ENCODE peak calls at places on chromosomes 16 and 17, in ten cellular contexts. H, E, Z, O, M, W, I, X, Q and K are unnamed samples.

GRCh38 chr17:50651661-50652060 is 17.0 kb downstream of the ABCC3 start:
- DNase-seq in H (no peak), E (no peak), Z (no peak), O (no peak), M (no peak), W (no peak), I (no peak), X (no peak), Q (no peak), K (no peak)

GRCh38 chr17:55572599-55572998 is 61.3 kb upstream of the SMIM36 start:
- DNase-seq in H (no peak), E (no peak), Z (no peak), O (no peak), M (no peak), W (no peak), I (no peak), X (no peak), Q (no peak), K (no peak)

GRCh38 chr17:34252890-34253525 is 2.1 kb upstream of the CCL2 start:
- DNase-seq in H (no peak), E (no peak), Z (peak), O (no peak), M (no peak), W (no peak), I (no peak), X (no peak), Q (no peak), K (no peak)

GRCh38 chr16:89120921-89121351 is 27.3 kb downstream of the ACSF3 start:
- DNase-seq in H (peak), E (no peak), Z (no peak), O (no peak), M (peak), W (no peak), I (no peak), X (no peak), Q (no peak), K (no peak)

GRCh38 chr16:14105976-14106375 is 34.9 kb downstream of the MRTFB start:
- DNase-seq in H (no peak), E (no peak), Z (no peak), O (no peak), M (no peak), W (no peak), I (no peak), X (no peak), Q (no peak), K (no peak)

GRCh38 chr16:24550295-24550694 is 10.9 kb downstream of the RBBP6 start:
- DNase-seq in H (no peak), E (no peak), Z (no peak), O (no peak), M (no peak), W (no peak), I (no peak), X (no peak), Q (no peak), K (no peak)

GRCh38 chr17:56896968-56897359 is 16.9 kb downstream of the TRIM25 start:
- DNase-seq in H (no peak), E (no peak), Z (no peak), O (no peak), M (no peak), W (no peak), I (no peak), X (no peak), Q (no peak), K (no peak)

GRCh38 chr16:35713762-35714650 is 2254.6 kb downstream of the TP53TG3F start:
- DNase-seq in H (no peak), E (no peak), Z (no peak), O (no peak), M (no peak), W (no peak), I (no peak), X (no peak), Q (no peak), K (no peak)

GRCh38 chr17:44797809-44798208 is 32.3 kb downstream of the GJC1 start:
- DNase-seq in H (no peak), E (no peak), Z (peak), O (no peak), M (no peak), W (no peak), I (no peak), X (no peak), Q (no peak), K (no peak)

GRCh38 chr16:57038151-57038550 is 48.8 kb downstream of the NLRC5 start:
- DNase-seq in H (no peak), E (no peak), Z (peak), O (no peak), M (no peak), W (no peak), I (no peak), X (no peak), Q (no peak), K (no peak)

GRCh38 chr16:11401161-11402050 is 56.1 kb downstream of the RMI2 start:
- DNase-seq in H (peak), E (no peak), Z (no peak), O (no peak), M (peak), W (no peak), I (no peak), X (peak), Q (no peak), K (no peak)

GRCh38 chr17:44321246-44322120 is 3.1 kb downstream of the SLC25A39 start:
- DNase-seq in H (no peak), E (no peak), Z (no peak), O (no peak), M (no peak), W (no peak), I (no peak), X (no peak), Q (no peak), K (no peak)

GRCh38 chr16:58418026-58418425 is 25.8 kb downstream of the GINS3 start:
- DNase-seq in H (no peak), E (no peak), Z (no peak), O (no peak), M (no peak), W (no peak), I (no peak), X (no peak), Q (no peak), K (no peak)

DNA sequence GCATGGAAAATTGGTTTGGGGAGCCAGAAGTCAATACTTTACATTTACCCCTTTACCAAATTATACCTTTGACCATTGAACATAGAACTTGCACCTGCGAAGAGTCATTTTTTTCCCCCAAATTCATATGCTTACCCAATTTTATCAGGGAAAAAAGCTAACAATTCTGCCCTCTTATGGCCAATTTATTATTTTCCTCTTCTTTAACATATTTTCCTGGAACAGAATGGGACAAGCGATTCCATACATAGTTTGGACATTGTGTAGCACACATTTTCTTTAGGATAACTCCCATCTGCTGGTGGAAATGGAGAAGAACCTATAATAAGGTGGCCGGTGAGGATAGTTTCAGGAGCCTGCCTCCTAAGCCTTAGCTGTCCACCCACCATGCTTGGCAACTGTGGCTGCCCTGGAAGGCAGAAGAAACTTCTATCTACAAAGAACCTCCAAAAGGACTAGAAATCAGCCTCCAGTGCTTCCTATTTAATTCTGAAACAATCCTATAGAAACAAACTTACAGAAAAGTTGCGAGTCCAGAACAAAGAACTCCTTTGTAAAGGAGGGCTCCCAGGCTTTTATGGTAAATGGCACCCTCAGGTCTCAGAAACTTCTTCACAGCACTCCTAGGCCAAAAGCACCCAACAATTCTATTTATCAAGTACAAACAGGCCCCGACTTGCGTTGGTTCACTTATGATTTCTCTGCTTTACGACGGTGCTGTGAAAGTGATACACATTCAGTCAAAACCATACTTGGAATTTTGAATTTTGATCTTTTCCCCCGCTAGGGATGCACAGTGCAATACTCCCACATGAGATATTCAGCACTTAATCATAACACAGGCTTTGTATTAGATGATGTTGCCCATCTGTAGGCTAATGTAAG is 64.1 kb upstream of the CACNG4 start:
- DNase-seq in H (no peak), E (no peak), Z (no peak), O (no peak), M (no peak), W (no peak), I (no peak), X (no peak), Q (no peak), K (no peak)
- TF ChIP-seq CTCF in H (peak), E (no peak), Z (peak), O (peak), M (no peak), W (no peak), I (peak), X (peak), Q (no peak), K (no peak)

GRCh38 chr16:3062553-3062952 is 2.9 kb upstream of the IL32 start:
- DNase-seq in H (no peak), E (no peak), Z (no peak), O (no peak), M (no peak), W (no peak), I (no peak), X (no peak), Q (no peak), K (no peak)
- TF ChIP-seq CTCF in H (no peak), E (no peak), Z (no peak), O (no peak), M (no peak), W (no peak), I (no peak), X (no peak), Q (no peak), K (no peak)

GRCh38 chr16:30813821-30814189 is 26.8 kb upstream of the ZNF629 start:
- DNase-seq in H (no peak), E (no peak), Z (no peak), O (no peak), M (no peak), W (no peak), I (no peak), X (no peak), Q (no peak), K (no peak)
- TF ChIP-seq CTCF in H (no peak), E (no peak), Z (no peak), O (no peak), M (no peak), W (no peak), I (no peak), X (no peak), Q (no peak), K (no peak)

GRCh38 chr17:16285646-16286008 is 67.6 kb downstream of the CENPV start:
- DNase-seq in H (no peak), E (no peak), Z (no peak), O (no peak), M (no peak), W (no peak), I (no peak), X (no peak), Q (no peak), K (no peak)

GRCh38 chr17:16287563-16288027 is 65.7 kb downstream of the CENPV start:
- DNase-seq in H (no peak), E (peak), Z (peak), O (no peak), M (no peak), W (no peak), I (no peak), X (peak), Q (peak), K (peak)

GRCh38 chr17:16288860-16289571 is 64.3 kb downstream of the CENPV start:
- DNase-seq in H (no peak), E (no peak), Z (peak), O (no peak), M (no peak), W (no peak), I (no peak), X (no peak), Q (no peak), K (no peak)

GRCh38 chr17:16286009-16286946 is 67.0 kb downstream of the CENPV start:
- DNase-seq in H (peak), E (peak), Z (peak), O (peak), M (peak), W (peak), I (peak), X (peak), Q (peak), K (peak)

DNA sequence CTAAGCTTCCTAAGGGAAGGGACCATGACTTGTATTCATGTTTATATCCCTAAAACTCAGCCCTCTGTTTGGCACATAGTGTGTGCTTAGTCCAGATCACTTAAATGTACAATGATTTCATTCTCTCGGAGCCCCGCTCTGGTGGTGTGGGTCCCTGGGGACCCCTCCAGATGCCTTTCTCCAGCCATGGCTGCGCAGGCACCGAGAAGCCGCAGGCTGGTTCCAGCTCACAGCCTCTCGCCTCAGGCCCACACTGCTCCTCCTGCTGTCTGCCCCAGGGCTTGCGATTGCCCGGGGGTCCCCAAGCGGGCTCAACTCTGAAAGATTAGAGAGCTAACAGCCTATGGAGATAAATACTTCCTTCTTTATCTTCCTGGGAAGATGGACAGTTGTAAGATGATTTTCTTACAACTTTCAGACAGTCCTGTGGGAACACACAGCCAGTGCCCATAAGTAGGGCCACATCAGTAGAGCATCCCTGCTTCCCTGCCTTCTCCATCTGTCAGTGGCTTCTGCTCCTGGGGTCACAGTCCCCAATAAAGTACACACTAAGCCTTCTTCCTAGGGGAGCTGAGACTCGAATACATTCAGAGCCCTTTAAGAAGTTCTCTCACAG is 66.2 kb downstream of the CENPV start:
- DNase-seq in H (peak), E (peak), Z (peak), O (no peak), M (peak), W (no peak), I (no peak), X (no peak), Q (peak), K (peak)
- TF ChIP-seq CTCF in H (no peak), E (no peak), Z (peak), O (no peak), M (no peak), W (no peak), I (no peak), X (no peak), Q (peak), K (no peak)

GRCh38 chr16:75236232-75236631 is 15.2 kb downstream of the BCAR1 start:
- DNase-seq in H (no peak), E (no peak), Z (no peak), O (no peak), M (peak), W (no peak), I (no peak), X (no peak), Q (no peak), K (no peak)

GRCh38 chr16:75238132-75238852 is 13.1 kb downstream of the BCAR1 start:
- DNase-seq in H (no peak), E (no peak), Z (peak), O (no peak), M (peak), W (no peak), I (no peak), X (peak), Q (no peak), K (peak)

GRCh38 chr16:75235721-75236193 is 15.7 kb downstream of the BCAR1 start:
- DNase-seq in H (no peak), E (no peak), Z (no peak), O (no peak), M (peak), W (no peak), I (no peak), X (no peak), Q (no peak), K (peak)

GRCh38 chr16:75237398-75238131 is 13.9 kb downstream of the BCAR1 start:
- DNase-seq in H (no peak), E (no peak), Z (no peak), O (no peak), M (peak), W (no peak), I (no peak), X (no peak), Q (no peak), K (peak)

DNA sequence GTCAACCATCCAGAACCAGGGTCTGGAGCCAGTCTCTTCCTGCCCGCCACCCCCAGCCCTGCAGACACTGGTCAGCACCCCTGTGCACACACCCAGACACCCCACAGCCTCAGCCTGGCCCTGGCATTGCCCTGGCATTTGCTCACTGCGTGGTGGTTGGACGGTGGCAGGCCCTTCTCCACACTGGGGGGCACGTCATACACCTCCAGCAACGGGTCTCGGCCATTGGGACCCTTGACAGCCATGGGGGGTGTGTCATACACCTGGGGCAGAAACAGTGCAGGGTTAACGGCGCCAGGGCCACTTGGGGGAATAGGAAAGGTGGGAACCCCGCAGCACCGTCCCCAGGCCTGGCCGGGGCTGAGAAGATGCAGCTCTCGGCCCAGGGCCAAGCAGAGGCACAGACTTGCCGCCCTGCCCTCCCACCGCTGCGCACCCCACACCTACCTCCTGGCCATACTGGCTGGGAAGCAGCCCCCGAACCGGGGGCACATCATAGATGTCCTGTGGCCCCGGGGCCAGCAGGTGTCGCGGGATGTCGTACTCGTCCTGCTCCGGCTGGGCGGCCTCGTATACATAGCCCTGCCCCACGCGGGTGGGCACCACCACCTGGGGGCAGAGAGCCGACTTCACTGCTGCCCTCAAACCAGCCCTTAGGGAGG is 14.6 kb downstream of the BCAR1 start:
- DNase-seq in H (peak), E (no peak), Z (no peak), O (no peak), M (peak), W (no peak), I (no peak), X (no peak), Q (no peak), K (peak)
- TF ChIP-seq CTCF in H (no peak), E (no peak), Z (no peak), O (no peak), M (no peak), W (no peak), I (no peak), X (no peak), Q (no peak), K (no peak)

DNA sequence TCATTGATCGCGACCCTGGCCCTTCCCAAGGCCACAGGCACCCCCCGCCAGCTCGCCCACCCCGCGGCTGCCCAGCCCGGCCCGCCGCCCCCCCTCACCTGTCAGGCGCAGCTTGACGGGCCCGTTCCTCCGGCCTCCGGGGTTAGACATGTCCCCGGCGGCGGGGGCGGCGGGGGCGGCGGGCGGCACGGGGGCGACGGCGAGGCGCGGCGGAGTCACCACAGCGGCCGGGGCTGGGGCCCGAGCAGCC is 451 bp downstream of the SMURF2 start:
- DNase-seq in H (no peak), E (no peak), Z (no peak), O (no peak), M (no peak), W (no peak), I (peak), X (no peak), Q (no peak), K (peak)
- TF ChIP-seq CTCF in H (no peak), E (no peak), Z (no peak), O (no peak), M (no peak), W (no peak), I (no peak), X (no peak), Q (no peak), K (no peak)

DNA sequence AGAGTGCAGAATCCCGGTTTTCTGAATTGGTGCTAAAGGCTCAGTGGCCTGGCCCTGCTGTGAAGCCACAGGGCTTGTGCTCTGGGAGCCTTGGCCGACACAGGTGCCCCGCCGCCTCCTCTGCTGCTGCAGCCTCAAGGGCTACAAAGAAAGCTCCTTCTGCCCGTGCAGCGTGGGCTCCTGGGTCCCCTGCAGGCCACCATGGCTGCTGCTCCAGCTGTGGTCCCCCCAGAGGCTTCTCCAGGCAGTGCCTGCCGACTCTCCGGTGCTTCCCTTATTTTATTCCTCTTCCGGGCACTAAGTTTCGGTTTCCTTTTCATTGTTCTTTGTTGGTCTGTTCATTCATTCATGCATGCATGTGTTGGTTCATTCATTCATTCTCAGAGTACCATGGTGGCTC is 53.1 kb downstream of the CMIP start:
- DNase-seq in H (no peak), E (no peak), Z (no peak), O (no peak), M (peak), W (no peak), I (no peak), X (no peak), Q (peak), K (no peak)
- TF ChIP-seq CTCF in H (no peak), E (no peak), Z (no peak), O (no peak), M (no peak), W (no peak), I (no peak), X (no peak), Q (no peak), K (no peak)

GRCh38 chr17:21354796-21355385 is 21.3 kb upstream of the KCNJ12 start:
- DNase-seq in H (no peak), E (no peak), Z (no peak), O (no peak), M (peak), W (no peak), I (no peak), X (no peak), Q (no peak), K (no peak)

GRCh38 chr17:21351366-21352065 is 24.6 kb upstream of the KCNJ12 start:
- DNase-seq in H (no peak), E (no peak), Z (no peak), O (no peak), M (peak), W (no peak), I (no peak), X (no peak), Q (no peak), K (no peak)

GRCh38 chr17:21352221-21352980 is 23.8 kb upstream of the KCNJ12 start:
- DNase-seq in H (no peak), E (no peak), Z (no peak), O (no peak), M (peak), W (no peak), I (no peak), X (no peak), Q (no peak), K (peak)

GRCh38 chr17:21352981-21353265 is 23.2 kb upstream of the KCNJ12 start:
- DNase-seq in H (no peak), E (no peak), Z (no peak), O (no peak), M (no peak), W (no peak), I (no peak), X (no peak), Q (no peak), K (peak)

GRCh38 chr17:21353326-21354010 is 22.7 kb upstream of the KCNJ12 start:
- DNase-seq in H (no peak), E (peak), Z (no peak), O (no peak), M (peak), W (no peak), I (no peak), X (no peak), Q (no peak), K (no peak)
- TF ChIP-seq CTCF in H (no peak), E (no peak), Z (no peak), O (no peak), M (no peak), W (no peak), I (no peak), X (no peak), Q (no peak), K (no peak)